ENCODE peak calls at places on chromosomes 5 and 9, in five cellular contexts. K is cardiac muscle cell; V is Caco-2; C is CD4-positive, alpha-beta T cell; O is prostate gland. H is an unnamed sample.

GRCh38 chr9:15711531-15712295 is 158.9 kb downstream of the CCDC171 start:
- DNase-seq in V (no peak), K (peak), C (no peak), O (no peak), H (no peak)

GRCh38 chr9:89639367-89639795 is 34.6 kb downstream of the GADD45G start:
- DNase-seq in C (no peak), K (peak), V (no peak), O (peak), H (no peak)

GRCh38 chr9:13759624-13760023 is 480.1 kb upstream of the MPDZ start:
- DNase-seq in K (no peak), V (no peak), O (no peak), C (no peak), H (no peak)

GRCh38 chr9:27532046-27532445 is 2.4 kb upstream of the MOB3B start:
- DNase-seq in O (no peak), V (no peak), K (no peak), C (no peak), H (no peak)

GRCh38 chr5:157384971-157385709 is 74.9 kb upstream of the NIPAL4 start:
- DNase-seq in O (peak), C (no peak), K (peak), V (peak), H (peak)

GRCh38 chr5:127320032-127320945 is 29.7 kb downstream of the MEGF10 start:
- DNase-seq in V (no peak), C (no peak), K (peak), O (no peak), H (peak)

GRCh38 chr9:88954073-88954472 is 37.2 kb upstream of the S1PR3 start:
- DNase-seq in V (no peak), O (no peak), C (no peak), K (peak), H (no peak)

GRCh38 chr5:177972613-177973012 is 23.4 kb downstream of the PROP1 start:
- DNase-seq in O (no peak), K (no peak), C (no peak), V (no peak), H (no peak)

GRCh38 chr9:82894961-82895902 is 167.7 kb downstream of the RASEF start:
- DNase-seq in O (no peak), C (no peak), V (no peak), K (no peak), H (no peak)

GRCh38 chr5:65926276-65926761 is at the start of gene ERBIN:
- DNase-seq in C (peak), O (peak), V (peak), K (peak), H (peak)

GRCh38 chr5:148839960-148840359 is 13.5 kb downstream of the ADRB2 start:
- DNase-seq in C (no peak), K (no peak), O (no peak), V (no peak), H (no peak)

GRCh38 chr9:88418715-88419540 is 30.7 kb downstream of the SPIN1 start:
- DNase-seq in O (no peak), K (no peak), C (no peak), V (no peak), H (no peak)

GRCh38 chr9:132498811-132499210 is 83.6 kb upstream of the BARHL1 start:
- DNase-seq in O (no peak), K (no peak), C (no peak), V (no peak), H (no peak)

GRCh38 chr5:149831492-149831891 is 101.4 kb downstream of the PPARGC1B start:
- DNase-seq in C (no peak), V (no peak), O (no peak), K (no peak), H (peak)

GRCh38 chr9:91536211-91536691 is 112.6 kb upstream of the NFIL3 start:
- DNase-seq in O (peak), C (no peak), V (peak), K (no peak), H (peak)

DNA sequence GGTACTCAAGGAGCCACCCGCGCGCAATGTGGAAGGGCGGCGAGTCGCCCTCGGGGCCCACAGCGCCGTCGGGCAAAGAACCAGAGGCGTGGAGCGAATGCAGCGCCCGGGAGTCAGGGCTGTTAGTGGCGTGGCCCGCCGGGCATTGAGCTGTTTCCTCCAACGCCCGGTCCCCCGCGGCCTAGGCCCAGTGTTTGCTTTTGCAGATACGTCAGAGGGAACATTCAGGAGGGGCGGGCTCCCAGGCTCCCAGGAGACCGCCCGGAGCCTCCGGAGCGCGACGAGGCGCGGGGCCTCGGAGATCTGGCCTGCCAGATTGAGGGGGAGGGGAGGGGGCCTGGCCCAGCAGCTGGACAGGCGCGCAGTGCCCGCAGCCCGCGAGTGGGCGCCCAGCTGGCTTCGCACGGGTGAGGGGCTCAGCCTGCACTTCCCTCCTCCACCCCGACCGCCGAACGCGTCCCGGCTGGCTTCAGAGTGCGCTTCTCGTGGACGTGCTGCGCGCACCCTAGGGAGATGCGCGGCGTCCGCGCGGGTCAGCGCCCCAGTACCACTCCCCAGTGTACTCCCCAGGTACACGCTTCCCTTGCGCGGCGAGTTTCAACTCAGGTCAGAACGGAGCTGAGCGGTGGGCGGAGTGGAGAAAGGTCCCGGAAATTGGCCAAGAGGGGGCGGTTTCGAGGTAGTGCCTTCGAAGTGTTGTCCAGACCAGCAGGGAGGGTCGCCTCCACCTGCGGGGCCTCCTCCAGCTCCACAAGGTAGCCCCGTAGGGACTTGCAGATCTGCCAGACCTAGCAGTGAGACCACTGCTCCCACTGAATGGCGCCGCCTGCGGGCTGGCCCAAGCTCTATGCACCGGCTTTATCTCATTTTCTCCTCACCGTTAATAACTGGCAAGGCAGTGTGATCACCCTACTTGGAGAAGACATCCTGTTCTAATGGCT is 130.4 kb downstream of the TMEM174 start:
- DNase-seq in C (no peak), O (no peak), K (no peak), V (no peak), H (peak)
- TF ChIP-seq CTCF in C (no peak), O (no peak), K (peak), V (peak), H (peak)

GRCh38 chr5:144332265-144332664 is 161.6 kb downstream of the KCTD16 start:
- DNase-seq in C (no peak), O (no peak), K (no peak), V (no peak), H (peak)
- TF ChIP-seq CTCF in C (no peak), O (no peak), K (no peak), V (no peak), H (no peak)

GRCh38 chr5:9847631-9848030 is 217.5 kb upstream of the TAS2R1 start:
- DNase-seq in O (no peak), C (no peak), K (no peak), V (no peak), H (no peak)

GRCh38 chr5:9852686-9853085 is 222.5 kb upstream of the TAS2R1 start:
- DNase-seq in O (no peak), K (peak), V (no peak), C (no peak), H (no peak)

GRCh38 chr5:9850456-9850855 is 220.3 kb upstream of the TAS2R1 start:
- DNase-seq in V (no peak), C (no peak), O (no peak), K (no peak), H (no peak)

GRCh38 chr5:9853309-9853708 is 223.2 kb upstream of the TAS2R1 start:
- DNase-seq in K (no peak), C (no peak), V (no peak), O (no peak), H (no peak)

GRCh38 chr5:9851458-9851857 is 221.3 kb upstream of the TAS2R1 start:
- DNase-seq in K (peak), O (no peak), V (no peak), C (no peak), H (peak)
- TF ChIP-seq CTCF in K (peak), O (no peak), V (peak), C (no peak), H (peak)

GRCh38 chr9:117278656-117279055 is 136.2 kb downstream of the ASTN2 start:
- DNase-seq in C (no peak), K (no peak), V (no peak), O (no peak), H (no peak)
- TF ChIP-seq CTCF in C (no peak), K (no peak), V (no peak), O (no peak), H (no peak)

DNA sequence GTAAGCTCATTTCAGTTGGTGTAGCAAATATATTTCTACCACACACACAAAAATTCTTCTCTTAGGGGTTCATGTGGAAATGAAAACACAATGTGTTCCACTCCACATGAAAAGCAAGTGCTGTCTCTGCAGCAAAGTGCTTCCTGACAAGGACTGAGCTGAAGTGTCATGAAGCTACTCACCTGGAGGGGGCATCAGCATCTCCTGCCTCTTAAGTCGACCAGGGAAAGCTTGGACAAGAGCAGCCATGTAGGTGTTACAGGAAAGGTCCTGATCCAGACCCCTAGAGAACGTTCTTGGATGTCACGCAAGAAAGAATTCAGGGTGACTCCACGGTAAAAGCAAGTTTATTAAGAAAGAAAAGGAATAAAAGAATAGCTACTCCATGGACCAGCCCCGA is 62.8 kb downstream of the SV2C start:
- DNase-seq in O (no peak), C (no peak), V (peak), K (no peak), H (peak)
- TF ChIP-seq CTCF in O (no peak), C (no peak), V (peak), K (no peak), H (no peak)

GRCh38 chr9:24698864-24699518 is 153.3 kb upstream of the IZUMO3 start:
- DNase-seq in C (no peak), V (no peak), K (no peak), O (no peak), H (no peak)
- TF ChIP-seq CTCF in C (no peak), V (no peak), K (no peak), O (no peak), H (no peak)

DNA sequence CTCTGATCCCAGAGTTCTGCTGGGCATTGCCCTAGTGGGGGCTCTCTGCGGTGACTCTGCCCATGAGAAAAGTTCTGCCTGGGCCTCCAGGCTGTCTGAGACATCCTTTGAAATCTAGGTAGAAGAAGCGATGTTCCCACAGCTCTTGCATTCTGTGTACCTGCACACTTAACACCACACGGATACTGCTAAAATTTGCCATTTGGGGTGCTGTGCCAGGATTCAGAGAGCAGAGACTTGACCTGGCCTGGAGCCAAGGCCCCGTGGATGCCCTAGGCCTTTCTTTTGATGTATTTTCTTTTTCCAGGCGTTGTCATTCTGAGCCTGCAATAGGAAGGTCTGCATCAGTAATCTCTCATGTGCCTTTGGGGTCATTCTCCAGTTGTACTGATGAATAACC is 89.3 kb upstream of the IL12B start:
- DNase-seq in V (no peak), C (no peak), O (no peak), K (no peak), H (peak)
- TF ChIP-seq CTCF in V (no peak), C (no peak), O (no peak), K (no peak), H (peak)

GRCh38 chr9:70577671-70578070 is 163.2 kb upstream of the KLF9 start:
- DNase-seq in C (no peak), O (no peak), K (no peak), V (no peak), H (no peak)

GRCh38 chr9:70580593-70581195 is 166.2 kb upstream of the KLF9 start:
- DNase-seq in K (no peak), O (no peak), V (no peak), C (no peak), H (no peak)

GRCh38 chr9:70579686-70580085 is 165.2 kb upstream of the KLF9 start:
- DNase-seq in K (no peak), V (no peak), O (no peak), C (no peak), H (no peak)

GRCh38 chr9:70576121-70576520 is 161.7 kb upstream of the KLF9 start:
- DNase-seq in O (no peak), C (no peak), K (no peak), V (no peak), H (no peak)

DNA sequence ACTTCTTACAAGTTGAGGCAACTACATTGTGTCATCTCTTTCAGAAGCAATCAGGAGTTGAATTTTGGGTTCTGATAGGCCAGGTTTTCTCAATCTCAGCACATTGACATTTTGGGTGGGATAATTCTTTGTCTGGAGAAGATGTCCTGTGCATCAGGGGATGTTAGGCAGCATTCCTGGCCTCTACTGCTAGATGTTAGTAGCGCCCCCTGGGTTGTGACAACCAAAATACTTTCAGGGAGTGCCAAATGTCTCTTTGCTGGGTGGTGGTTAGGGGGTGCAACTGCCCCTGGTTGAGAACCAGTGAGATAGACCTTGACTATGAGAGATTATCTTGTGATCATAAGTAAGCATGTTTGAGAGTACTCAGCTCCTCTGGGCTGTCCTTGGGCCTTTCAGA is 164.3 kb upstream of the KLF9 start:
- DNase-seq in V (no peak), K (no peak), O (no peak), C (no peak), H (no peak)
- TF ChIP-seq CTCF in V (no peak), K (no peak), O (no peak), C (no peak), H (no peak)

DNA sequence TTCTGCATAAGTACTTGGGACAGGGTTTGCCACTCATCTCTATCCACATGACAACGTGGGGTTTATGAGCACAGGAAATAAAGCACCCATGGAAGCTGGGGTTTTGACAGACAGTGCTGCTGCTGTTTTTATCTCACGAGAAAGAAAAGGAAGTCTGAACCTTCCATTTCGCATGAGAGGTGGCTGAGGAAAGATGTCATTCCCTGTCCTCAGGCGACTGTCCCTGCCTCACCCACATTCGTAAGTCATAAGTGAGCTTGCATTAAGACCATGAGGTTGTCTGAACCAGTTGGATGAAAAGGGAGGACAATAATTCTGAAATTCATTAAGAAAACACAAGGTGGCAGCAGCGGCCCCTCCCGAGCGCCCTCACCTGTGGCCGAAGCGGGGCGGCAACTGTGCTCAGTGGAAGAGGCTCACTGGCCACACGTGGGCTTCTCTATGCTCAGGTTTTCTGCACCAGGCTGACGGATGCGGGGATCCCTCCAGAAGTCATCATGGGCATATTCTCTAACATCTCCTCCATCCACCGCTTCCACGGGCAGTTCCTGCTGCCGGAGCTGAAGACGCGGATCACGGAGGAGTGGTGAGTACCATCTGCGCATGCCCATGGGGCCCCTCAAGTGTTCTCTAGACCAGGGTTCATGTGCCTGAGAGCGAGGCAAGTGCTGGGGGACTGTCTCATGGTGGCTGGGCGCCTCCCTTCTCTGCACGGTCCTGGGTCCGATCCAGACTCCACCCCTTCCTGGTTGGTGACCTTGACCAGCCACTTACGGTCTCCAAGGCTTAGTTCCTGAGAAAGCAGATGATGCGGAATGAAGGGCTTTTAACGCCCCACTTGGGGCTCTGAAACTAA is 54.7 kb upstream of the SUSD3 start:
- DNase-seq in C (peak), O (peak), V (peak), K (peak), H (peak)
- TF ChIP-seq CTCF in C (peak), O (peak), V (no peak), K (peak), H (peak)

DNA sequence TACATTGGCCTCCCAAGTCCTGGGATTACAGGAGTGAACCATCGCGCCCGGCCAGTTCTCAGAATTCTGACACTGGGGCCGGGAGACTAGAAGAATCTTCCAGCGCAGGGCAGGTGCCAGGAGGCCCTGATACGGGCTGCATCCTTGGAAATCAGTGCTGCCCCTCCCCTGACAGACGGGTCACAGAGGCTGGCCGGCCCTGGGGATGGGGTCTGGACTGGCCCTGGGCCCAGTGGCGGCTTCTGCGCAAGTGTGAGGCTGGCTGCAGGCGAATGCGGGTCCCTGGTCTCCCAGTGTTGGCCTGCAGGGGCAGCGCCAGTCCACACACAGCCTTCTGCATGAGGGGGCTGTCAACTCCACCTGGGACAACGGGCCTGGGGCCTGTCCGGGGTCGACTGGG is 831 bp upstream of the TBC1D9B start:
- DNase-seq in C (no peak), V (no peak), O (no peak), K (no peak), H (no peak)
- TF ChIP-seq CTCF in C (no peak), V (no peak), O (no peak), K (no peak), H (no peak)